ENCODE peak calls at places on chromosome 20, in ten cellular contexts. B is astrocyte of the cerebellum; V is DMS79 treated with DMSO at 0.1 percent for 48 hours; M is SK-N-SH; A is amygdala; S is nucleus accumbens; Z is fibroblast of gingiva; R is stimulated activated CD4-positive, alpha-beta T cell treated with anti-CD3 and anti-CD28 coated beads, Interleukin-12 subunit alpha, Interleukin-12 subunit beta, amount 100 ng/mL, for 48 hours; U is astrocyte; P is cardiac fibroblast. C is an unnamed sample.

GRCh38 chr20:48606117-48606840 is 221.5 kb downstream of the PREX1 start:
- DNase-seq in U (no peak), M (no peak), V (no peak), B (no peak), R (no peak), P (no peak), Z (no peak), S (no peak), A (no peak), C (no peak)

GRCh38 chr20:1819311-1820136 is 75.7 kb upstream of the SIRPA start:
- DNase-seq in Z (no peak), M (no peak), U (no peak), P (no peak), B (no peak), S (no peak), V (no peak), A (no peak), R (no peak), C (no peak)

GRCh38 chr20:1720226-1720625 is 62.6 kb upstream of the SIRPG start:
- DNase-seq in B (no peak), P (no peak), S (no peak), U (no peak), Z (no peak), V (no peak), A (no peak), M (no peak), R (no peak), C (no peak)

GRCh38 chr20:17608701-17609497 is 39.0 kb downstream of the DSTN start:
- DNase-seq in V (no peak), S (no peak), R (no peak), M (no peak), B (no peak), U (no peak), A (no peak), P (no peak), Z (no peak), C (no peak)

GRCh38 chr20:44691424-44692423 is 23.4 kb upstream of the CCN5 start:
- DNase-seq in V (no peak), U (peak), P (no peak), M (peak), S (no peak), R (no peak), Z (peak), A (no peak), B (no peak), C (no peak)

GRCh38 chr20:31695849-31696804 is 26.5 kb downstream of the BCL2L1 start:
- DNase-seq in B (no peak), Z (peak), U (peak), P (peak), R (no peak), A (no peak), S (no peak), V (no peak), M (no peak), C (no peak)

GRCh38 chr20:41050361-41051019 is 21.9 kb downstream of the TOP1 start:
- DNase-seq in R (no peak), A (no peak), B (no peak), P (no peak), U (peak), Z (peak), M (no peak), V (no peak), S (no peak), C (no peak)

GRCh38 chr20:61037498-61037897 is 214.6 kb upstream of the CDH4 start:
- DNase-seq in A (no peak), M (no peak), R (no peak), P (no peak), S (no peak), U (no peak), V (no peak), Z (no peak), B (no peak), C (no peak)

GRCh38 chr20:38790210-38791053 is 15.1 kb upstream of the PPP1R16B start:
- DNase-seq in M (peak), S (no peak), Z (no peak), B (peak), V (no peak), U (peak), A (no peak), P (peak), R (no peak), C (peak)

GRCh38 chr20:12306107-12306506 is 388.4 kb downstream of the BTBD3 start:
- DNase-seq in V (no peak), R (no peak), M (no peak), Z (no peak), A (no peak), U (no peak), P (no peak), S (no peak), B (no peak), C (no peak)

GRCh38 chr20:7893019-7893730 is 47.1 kb downstream of the HAO1 start:
- DNase-seq in U (no peak), Z (no peak), B (no peak), P (peak), V (no peak), R (no peak), A (no peak), S (no peak), M (no peak), C (no peak)

GRCh38 chr20:58706150-58706892 is 13.7 kb downstream of the NPEPL1 start:
- DNase-seq in R (no peak), Z (no peak), V (no peak), A (no peak), M (peak), S (no peak), P (no peak), B (no peak), U (no peak), C (no peak)

GRCh38 chr20:44579313-44580090 is 2.9 kb upstream of the PKIG start:
- DNase-seq in A (no peak), S (no peak), V (no peak), M (no peak), B (no peak), U (no peak), R (no peak), P (peak), Z (no peak), C (no peak)

GRCh38 chr20:64258071-64258823 is 2.7 kb downstream of the PCMTD2 start:
- DNase-seq in P (no peak), R (no peak), S (no peak), V (no peak), Z (no peak), M (no peak), U (no peak), A (no peak), B (no peak), C (no peak)

GRCh38 chr20:32252189-32252588 is 25.3 kb upstream of the KIF3B start:
- DNase-seq in V (no peak), Z (no peak), U (no peak), P (no peak), S (no peak), A (no peak), R (peak), M (no peak), B (no peak), C (no peak)

GRCh38 chr20:33650753-33651561 is 11.2 kb upstream of the C20orf144 start:
- DNase-seq in Z (no peak), B (no peak), V (no peak), S (no peak), M (no peak), U (no peak), A (no peak), R (no peak), P (no peak), C (no peak)

GRCh38 chr20:39611901-39612300 is 649.8 kb downstream of the DHX35 start:
- DNase-seq in A (no peak), S (no peak), R (no peak), U (no peak), B (no peak), M (no peak), P (no peak), Z (no peak), V (no peak), C (no peak)

GRCh38 chr20:43430265-43430664 is 27.4 kb upstream of the SRSF6 start:
- DNase-seq in R (no peak), V (no peak), A (no peak), Z (no peak), U (no peak), M (no peak), P (no peak), B (no peak), S (no peak), C (no peak)

GRCh38 chr20:13857961-13858360 is 73.1 kb downstream of the NDUFAF5 start:
- DNase-seq in B (no peak), M (no peak), A (no peak), R (no peak), V (no peak), Z (peak), U (no peak), P (no peak), S (no peak), C (no peak)

GRCh38 chr20:32575227-32575581 is 9.9 kb downstream of the NOL4L start:
- DNase-seq in P (no peak), B (no peak), S (no peak), A (no peak), M (no peak), V (no peak), R (no peak), Z (no peak), U (no peak), C (no peak)

GRCh38 chr20:45959126-45959525 is 12.9 kb downstream of the ZNF335 start:
- DNase-seq in U (no peak), B (no peak), R (no peak), Z (no peak), M (no peak), S (no peak), A (no peak), V (no peak), P (no peak), C (no peak)

GRCh38 chr20:6718660-6719059 is 48.8 kb upstream of the BMP2 start:
- DNase-seq in U (no peak), V (no peak), R (no peak), S (no peak), M (no peak), Z (peak), P (peak), B (no peak), A (no peak), C (no peak)

GRCh38 chr20:1402149-1402548 is 9.3 kb upstream of the FKBP1A start:
- DNase-seq in A (no peak), Z (peak), B (no peak), U (peak), S (no peak), P (no peak), R (no peak), V (no peak), M (no peak), C (no peak)

GRCh38 chr20:62088258-62089127 is 22.8 kb upstream of the TAF4 start:
- DNase-seq in Z (peak), P (peak), M (no peak), U (peak), R (no peak), V (no peak), S (no peak), B (peak), A (no peak), C (no peak)

GRCh38 chr20:8215516-8215915 is 83.5 kb downstream of the PLCB1 start:
- DNase-seq in S (no peak), P (peak), B (peak), Z (peak), M (no peak), V (peak), A (no peak), U (peak), R (no peak), C (no peak)

GRCh38 chr20:16571333-16571732 is 1.9 kb downstream of the KIF16B start:
- DNase-seq in Z (no peak), P (no peak), S (no peak), A (no peak), B (no peak), V (no peak), U (no peak), R (no peak), M (no peak), C (no peak)

GRCh38 chr20:47761478-47762047 is 23.7 kb downstream of the SULF2 start:
- DNase-seq in Z (no peak), V (no peak), R (no peak), S (no peak), M (no peak), P (no peak), A (no peak), B (no peak), U (no peak), C (no peak)

GRCh38 chr20:41476013-41476441 is 109.4 kb upstream of the EMILIN3 start:
- DNase-seq in R (no peak), P (peak), A (no peak), S (no peak), Z (peak), V (peak), U (peak), B (peak), M (no peak), C (no peak)

GRCh38 chr20:34581341-34582189 is 23.0 kb downstream of the MAP1LC3A start:
- DNase-seq in A (no peak), P (peak), S (no peak), U (peak), R (peak), M (no peak), V (no peak), B (peak), Z (peak), C (no peak)

GRCh38 chr20:53399592-53400335 is 193.9 kb downstream of the ZNF217 start:
- DNase-seq in A (no peak), R (no peak), V (peak), B (no peak), Z (no peak), M (no peak), U (peak), S (no peak), P (no peak), C (no peak)

GRCh38 chr20:63321148-63321831 is 28.3 kb downstream of the COL20A1 start:
- DNase-seq in V (no peak), U (peak), M (no peak), Z (no peak), R (no peak), P (peak), B (no peak), A (no peak), S (no peak), C (no peak)

GRCh38 chr20:59835057-59835447 is 98.4 kb downstream of the SYCP2 start:
- DNase-seq in B (peak), R (no peak), V (no peak), S (no peak), P (no peak), A (no peak), M (no peak), Z (no peak), U (no peak), C (no peak)

GRCh38 chr20:63106108-63106764 is 99.5 kb upstream of the BHLHE23 start:
- DNase-seq in A (no peak), B (no peak), S (no peak), R (no peak), V (peak), Z (peak), P (peak), U (no peak), M (no peak), C (no peak)

GRCh38 chr20:58340853-58341252 is 31.3 kb downstream of the RAB22A start:
- DNase-seq in B (no peak), P (peak), U (no peak), A (no peak), M (no peak), V (no peak), R (no peak), Z (no peak), S (no peak), C (no peak)

GRCh38 chr20:53524589-53525311 is 68.9 kb downstream of the ZNF217 start:
- DNase-seq in B (no peak), A (no peak), P (no peak), V (no peak), S (no peak), U (no peak), Z (no peak), R (no peak), M (no peak), C (no peak)

GRCh38 chr20:31815408-31816188 is 3.6 kb upstream of the MYLK2 start:
- DNase-seq in P (peak), R (no peak), V (peak), U (no peak), B (no peak), S (no peak), M (peak), Z (peak), A (no peak), C (no peak)

GRCh38 chr20:63028461-63028921 is 21.7 kb upstream of the BHLHE23 start:
- DNase-seq in Z (no peak), U (no peak), S (no peak), B (no peak), A (no peak), P (no peak), M (no peak), V (peak), R (no peak), C (no peak)

GRCh38 chr20:36149469-36149868 is 5.1 kb upstream of the EPB41L1 start:
- DNase-seq in Z (no peak), A (no peak), U (no peak), B (no peak), R (no peak), S (peak), V (no peak), M (no peak), P (no peak), C (no peak)

C was measured in memory B cell.